ENCODE peak calls at places on chromosomes 12 and 14, in ten cellular contexts. B, C, W, X, M, Y, P, D, T and S are unnamed samples.

GRCh38 chr14:56659964-56660551 is 80.5 kb downstream of the TMEM260 start:
- DNase-seq in B (no peak), C (no peak), W (no peak), X (peak; percentile 60), M (no peak), Y (no peak), P (peak; percentile 82), D (no peak), T (no peak), S (no peak)

GRCh38 chr12:12007001-12007712 is 63.6 kb upstream of the BCL2L14 start:
- DNase-seq in B (no peak), C (no peak), W (no peak), X (peak; percentile 51), M (no peak), Y (no peak), P (peak; percentile 64), D (no peak), T (no peak), S (no peak)

GRCh38 chr12:2477009-2477766 is 317.6 kb upstream of the FKBP4 start:
- DNase-seq in B (no peak), C (no peak), W (no peak), X (no peak), M (no peak), Y (no peak), P (no peak), D (no peak), T (no peak), S (no peak)

GRCh38 chr14:21054123-21054767 is 3.4 kb upstream of the RNASE8 start:
- DNase-seq in B (no peak), C (no peak), W (no peak), X (no peak), M (no peak), Y (no peak), P (no peak), D (no peak), T (no peak), S (no peak)

GRCh38 chr12:19411234-19412221 is 27.8 kb upstream of the AEBP2 start:
- DNase-seq in B (no peak), C (no peak), W (peak; percentile 75), X (no peak), M (no peak), Y (no peak), P (no peak), D (no peak), T (no peak), S (no peak)

GRCh38 chr14:101969480-101969879 is 5.1 kb downstream of the DYNC1H1 start:
- DNase-seq in B (no peak), C (no peak), W (no peak), X (no peak), M (no peak), Y (no peak), P (no peak), D (no peak), T (no peak), S (no peak)

GRCh38 chr14:104752735-104753527 is at the start of gene SIVA1:
- DNase-seq in B (peak; percentile 99), C (peak; percentile 100), W (peak; percentile 99), X (peak; percentile 100), M (peak; percentile 100), Y (peak; percentile 100), P (peak; percentile 99), D (peak; percentile 99), T (peak; percentile 100), S (peak; percentile 100)

GRCh38 chr14:100618763-100619320 is 31.6 kb upstream of the BEGAIN start:
- DNase-seq in B (peak; percentile 3), C (no peak), W (no peak), X (no peak), M (peak; percentile 7), Y (peak; percentile 28), P (no peak), D (no peak), T (peak; percentile 26), S (no peak)

GRCh38 chr12:96473394-96474093 is 15.8 kb upstream of the CFAP54 start:
- DNase-seq in B (no peak), C (no peak), W (no peak), X (peak; percentile 49), M (no peak), Y (no peak), P (no peak), D (no peak), T (no peak), S (no peak)

GRCh38 chr12:57090924-57091632 is 2.2 kb downstream of the NAB2 start:
- DNase-seq in B (no peak), C (no peak), W (no peak), X (no peak), M (no peak), Y (peak; percentile 45), P (no peak), D (peak; percentile 67), T (no peak), S (no peak)

GRCh38 chr12:89390802-89391673 is 38.7 kb upstream of the DUSP6 start:
- DNase-seq in B (no peak), C (no peak), W (no peak), X (peak; percentile 81), M (no peak), Y (peak; percentile 65), P (peak; percentile 78), D (no peak), T (no peak), S (no peak)
- H3K27ac ChIP-seq in B (no peak overlapping the region), C (peak overlapping the region; percentile 82), W (no peak overlapping the region), X (peak overlapping the region; percentile 86), M (peak overlapping the region; percentile 58), Y (peak overlapping the region; percentile 88), P (peak overlapping the region; percentile 84), D (no peak overlapping the region), T (no peak overlapping the region), S (no peak overlapping the region)

GRCh38 chr12:92574046-92574783 is 128.6 kb upstream of the PLEKHG7 start:
- DNase-seq in B (no peak), C (no peak), W (peak; percentile 71), X (peak; percentile 29), M (no peak), Y (no peak), P (peak; percentile 69), D (no peak), T (no peak), S (no peak)
- TF ChIP-seq CTCF in B (no peak), C (no peak), W (peak; percentile 65), X (peak; percentile 26), M (peak; percentile 7), Y (peak; percentile 28), P (peak; percentile 70), D (no peak), T (peak; percentile 39), S (peak; percentile 18)

DNA sequence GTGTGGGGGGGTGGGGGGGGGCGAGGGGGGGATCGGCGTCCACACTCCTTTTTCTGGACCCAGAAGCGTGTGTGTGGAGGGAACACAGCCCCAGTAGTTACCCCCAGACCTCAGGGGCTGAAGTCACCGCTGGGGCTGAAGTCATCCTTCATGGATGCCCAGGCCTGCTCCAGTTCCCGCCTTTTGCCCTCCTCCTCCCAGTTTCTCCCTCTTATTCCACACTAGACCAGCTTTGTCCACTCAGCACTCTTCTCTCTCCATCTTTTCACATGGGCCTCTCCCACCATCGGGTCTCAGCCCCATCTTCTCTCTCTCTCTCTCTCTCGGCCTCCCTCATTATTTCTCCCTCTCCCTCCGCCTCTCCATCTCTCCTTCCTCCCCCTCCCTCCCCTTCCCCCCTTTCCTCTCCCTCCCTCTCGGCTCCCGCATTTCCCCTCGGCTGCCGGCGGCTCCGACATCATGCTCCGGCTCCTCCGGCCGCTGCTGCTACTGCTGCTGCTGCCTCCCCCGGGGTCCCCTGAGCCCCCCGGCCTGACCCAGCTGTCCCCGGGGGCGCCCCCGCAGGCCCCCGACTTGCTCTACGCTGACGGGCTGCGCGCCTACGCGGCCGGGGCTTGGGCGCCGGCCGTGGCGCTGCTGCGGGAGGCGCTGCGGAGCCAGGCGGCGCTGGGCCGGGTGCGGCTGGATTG is at the start of gene P3H3:
- DNase-seq in B (peak; percentile 69), C (peak; percentile 45), W (peak; percentile 73), X (peak; percentile 63), M (no peak), Y (peak; percentile 48), P (no peak), D (no peak), T (no peak), S (no peak)
- H3K27me3 ChIP-seq in B (no peaks in the 10 kb centered on the region), C (peaks cover 6% of the 10 kb centered on the region), W (no peaks in the 10 kb centered on the region), X (no peaks in the 10 kb centered on the region), M (no peaks in the 10 kb centered on the region), Y (no peaks in the 10 kb centered on the region), P (no peaks in the 10 kb centered on the region), D (no peaks in the 10 kb centered on the region), T (peaks cover 4% of the 10 kb centered on the region), S (peaks cover 19% of the 10 kb centered on the region)

GRCh38 chr12:106245767-106246166 is 2.1 kb downstream of the CKAP4 start:
- DNase-seq in B (peak; percentile 49), C (no peak), W (peak; percentile 26), X (peak; percentile 88), M (peak; percentile 87), Y (peak; percentile 74), P (peak; percentile 78), D (no peak), T (no peak), S (no peak)
- H3K27ac ChIP-seq in B (peak overlapping the region; percentile 99), C (peak overlapping the region; percentile 98), W (no peak overlapping the region), X (no peak overlapping the region), M (peak overlapping the region; percentile 97), Y (peak overlapping the region; percentile 96), P (peak overlapping the region; percentile 93), D (no peak overlapping the region), T (peak overlapping the region; percentile 80), S (no peak overlapping the region)

DNA sequence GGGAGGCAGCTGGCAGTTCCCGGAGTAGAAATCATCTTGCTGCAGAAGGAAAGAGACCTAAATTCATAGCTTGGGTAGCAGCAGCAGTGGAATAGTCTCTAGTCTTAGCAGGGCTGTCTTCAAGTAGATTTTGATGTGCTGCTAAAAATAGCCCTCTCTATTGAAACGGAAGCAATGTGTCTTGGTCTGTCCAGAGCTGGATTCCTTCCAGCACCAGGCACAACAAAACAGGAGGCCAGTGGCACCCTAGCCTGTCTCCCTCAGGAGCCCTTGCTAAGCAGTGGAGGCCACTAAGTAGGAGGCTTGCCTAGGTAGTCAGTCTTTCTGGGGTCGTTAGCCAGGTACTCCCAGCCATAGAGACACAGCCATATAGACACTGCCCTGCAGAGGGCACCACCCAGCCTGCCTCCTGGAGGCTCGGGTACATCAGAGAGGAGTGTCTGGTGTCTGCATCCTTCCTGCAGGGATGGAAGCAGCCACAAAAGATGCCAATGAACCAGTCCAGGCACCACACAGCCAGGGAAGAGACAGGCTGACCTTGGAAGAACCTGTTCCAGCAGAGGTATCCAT is 97.5 kb downstream of the CRACR2A start:
- DNase-seq in B (no peak), C (no peak), W (peak; percentile 80), X (peak; percentile 25), M (no peak), Y (no peak), P (peak; percentile 42), D (no peak), T (no peak), S (no peak)
- TF ChIP-seq CTCF in B (no peak), C (peak; percentile 45), W (peak; percentile 78), X (peak; percentile 47), M (no peak), Y (peak; percentile 4), P (peak; percentile 60), D (no peak), T (peak; percentile 38), S (no peak)

GRCh38 chr14:53953828-53954550 is 2.6 kb downstream of the BMP4 start:
- DNase-seq in B (peak; percentile 39), C (peak; percentile 38), W (peak; percentile 43), X (peak; percentile 48), M (peak; percentile 77), Y (peak; percentile 56), P (peak; percentile 60), D (no peak), T (peak; percentile 69), S (no peak)
- H3K27me3 ChIP-seq in B (no peaks in the 10 kb centered on the region), C (peaks cover 43% of the 10 kb centered on the region), W (peaks cover 39% of the 10 kb centered on the region), X (peaks cover 46% of the 10 kb centered on the region), M (peaks cover 13% of the 10 kb centered on the region), Y (no peaks in the 10 kb centered on the region), P (no peaks in the 10 kb centered on the region), D (peaks cover 29% of the 10 kb centered on the region), T (peaks cover 22% of the 10 kb centered on the region), S (peaks cover 67% of the 10 kb centered on the region)